ENCODE peak calls at places on chromosomes 4 and X, in seven cellular contexts. One of them, this sample, is unnamed.

GRCh38 chr4:8694651-8695151 is 102.1 kb downstream of the CPZ start:
- DNase-seq in endodermal cell: peak; percentile 39
- DNase-seq in HCT116: no peak
- DNase-seq in lower leg skin: peak; percentile 37
- DNase-seq in fibroblast of mammary gland: no peak
- DNase-seq in choroid plexus epithelial cell: no peak
- DNase-seq in K562: no peak
- DNase-seq in this sample: no peak

GRCh38 chrX:97895751-97896150 is 1012.0 kb downstream of the RPA4 start:
- DNase-seq in fibroblast of mammary gland: peak; percentile 18
- DNase-seq in lower leg skin: no peak
- DNase-seq in HCT116: no peak
- DNase-seq in K562: no peak
- DNase-seq in choroid plexus epithelial cell: peak; percentile 1
- DNase-seq in endodermal cell: no peak
- DNase-seq in this sample: no peak

GRCh38 chr4:176241703-176242102 is 27.3 kb downstream of the ASB5 start:
- DNase-seq in K562: no peak
- DNase-seq in fibroblast of mammary gland: no peak
- DNase-seq in lower leg skin: no peak
- DNase-seq in choroid plexus epithelial cell: no peak
- DNase-seq in endodermal cell: no peak
- DNase-seq in HCT116: no peak
- DNase-seq in this sample: no peak

GRCh38 chrX:93868289-93868985 is 194.4 kb downstream of the FAM133A start:
- DNase-seq in endodermal cell: no peak
- DNase-seq in fibroblast of mammary gland: no peak
- DNase-seq in lower leg skin: no peak
- DNase-seq in choroid plexus epithelial cell: no peak
- DNase-seq in HCT116: no peak
- DNase-seq in K562: no peak
- DNase-seq in this sample: no peak

GRCh38 chr4:169620846-169621228 is 459 bp downstream of the CLCN3 start:
- DNase-seq in K562: no peak
- DNase-seq in fibroblast of mammary gland: peak; percentile 26
- DNase-seq in endodermal cell: peak; percentile 68
- DNase-seq in lower leg skin: no peak
- DNase-seq in choroid plexus epithelial cell: peak; percentile 45
- DNase-seq in HCT116: no peak
- DNase-seq in this sample: peak; percentile 48

GRCh38 chrX:45714864-45715263 is 514.2 kb upstream of the DIPK2B start:
- DNase-seq in lower leg skin: no peak
- DNase-seq in endodermal cell: no peak
- DNase-seq in choroid plexus epithelial cell: peak; percentile 52
- DNase-seq in fibroblast of mammary gland: peak; percentile 77
- DNase-seq in HCT116: peak; percentile 82
- DNase-seq in K562: no peak
- DNase-seq in this sample: peak; percentile 75

GRCh38 chr4:109065006-109065405 is 237.5 kb downstream of the COL25A1 start:
- DNase-seq in HCT116: no peak
- DNase-seq in choroid plexus epithelial cell: no peak
- DNase-seq in fibroblast of mammary gland: no peak
- DNase-seq in K562: no peak
- DNase-seq in lower leg skin: no peak
- DNase-seq in endodermal cell: no peak
- DNase-seq in this sample: no peak

GRCh38 chrX:118807151-118808017 is 16.2 kb upstream of the ZCCHC12 start:
- DNase-seq in choroid plexus epithelial cell: peak; percentile 65
- DNase-seq in lower leg skin: no peak
- DNase-seq in HCT116: peak; percentile 15
- DNase-seq in endodermal cell: peak; percentile 76
- DNase-seq in fibroblast of mammary gland: peak; percentile 58
- DNase-seq in K562: peak; percentile 24
- DNase-seq in this sample: peak; percentile 48

GRCh38 chr4:22336822-22337221 is 179.0 kb downstream of the ADGRA3 start:
- DNase-seq in lower leg skin: no peak
- DNase-seq in HCT116: no peak
- DNase-seq in choroid plexus epithelial cell: no peak
- DNase-seq in K562: no peak
- DNase-seq in endodermal cell: no peak
- DNase-seq in fibroblast of mammary gland: no peak
- DNase-seq in this sample: no peak

GRCh38 chr4:21512351-21512750 is 436.2 kb downstream of the KCNIP4 start:
- DNase-seq in fibroblast of mammary gland: peak; percentile 54
- DNase-seq in endodermal cell: no peak
- DNase-seq in choroid plexus epithelial cell: peak; percentile 85
- DNase-seq in K562: no peak
- DNase-seq in lower leg skin: no peak
- DNase-seq in HCT116: peak; percentile 4
- DNase-seq in this sample: peak; percentile 63

GRCh38 chrX:37846141-37846540 is 1.2 kb downstream of the DYNLT3 start:
- DNase-seq in choroid plexus epithelial cell: peak; percentile 28
- DNase-seq in HCT116: no peak
- DNase-seq in K562: no peak
- DNase-seq in lower leg skin: no peak
- DNase-seq in fibroblast of mammary gland: no peak
- DNase-seq in endodermal cell: no peak
- DNase-seq in this sample: no peak

GRCh38 chr4:37066149-37066548 is 178.4 kb upstream of the NWD2 start:
- DNase-seq in HCT116: no peak
- DNase-seq in fibroblast of mammary gland: no peak
- DNase-seq in lower leg skin: no peak
- DNase-seq in K562: no peak
- DNase-seq in choroid plexus epithelial cell: no peak
- DNase-seq in endodermal cell: no peak
- DNase-seq in this sample: no peak

GRCh38 chr4:125235971-125236370 is 78.8 kb upstream of the FAT4 start:
- DNase-seq in fibroblast of mammary gland: no peak
- DNase-seq in choroid plexus epithelial cell: no peak
- DNase-seq in lower leg skin: no peak
- DNase-seq in K562: no peak
- DNase-seq in endodermal cell: no peak
- DNase-seq in HCT116: no peak
- DNase-seq in this sample: no peak

GRCh38 chr4:140222175-140222574 is 68.2 kb upstream of the MAML3 start:
- DNase-seq in HCT116: no peak
- DNase-seq in K562: no peak
- DNase-seq in choroid plexus epithelial cell: peak; percentile 57
- DNase-seq in lower leg skin: no peak
- DNase-seq in fibroblast of mammary gland: peak; percentile 59
- DNase-seq in endodermal cell: no peak
- DNase-seq in this sample: no peak

GRCh38 chrX:43804021-43804420 is 78.2 kb downstream of the MAOB start:
- DNase-seq in K562: no peak
- DNase-seq in choroid plexus epithelial cell: no peak
- DNase-seq in endodermal cell: no peak
- DNase-seq in lower leg skin: no peak
- DNase-seq in HCT116: no peak
- DNase-seq in fibroblast of mammary gland: no peak
- DNase-seq in this sample: no peak
- TF ChIP-seq CTCF in K562: no peak
- TF ChIP-seq CTCF in choroid plexus epithelial cell: no peak
- TF ChIP-seq CTCF in endodermal cell: no peak
- TF ChIP-seq CTCF in lower leg skin: no peak
- TF ChIP-seq CTCF in HCT116: no peak
- TF ChIP-seq CTCF in fibroblast of mammary gland: no peak
- TF ChIP-seq CTCF in this sample: no peak

GRCh38 chr4:67218883-67219282 is 326.4 kb downstream of the CENPC start:
- DNase-seq in choroid plexus epithelial cell: no peak
- DNase-seq in lower leg skin: no peak
- DNase-seq in endodermal cell: no peak
- DNase-seq in K562: no peak
- DNase-seq in fibroblast of mammary gland: no peak
- DNase-seq in HCT116: no peak
- DNase-seq in this sample: no peak
- H3K4me3 ChIP-seq in choroid plexus epithelial cell: no peak overlapping the region
- H3K4me3 ChIP-seq in lower leg skin: no peak overlapping the region
- H3K4me3 ChIP-seq in endodermal cell: no peak overlapping the region
- H3K4me3 ChIP-seq in K562: no peak overlapping the region
- H3K4me3 ChIP-seq in fibroblast of mammary gland: no peak overlapping the region
- H3K4me3 ChIP-seq in HCT116: no peak overlapping the region
- H3K4me3 ChIP-seq in this sample: no peak overlapping the region

DNA sequence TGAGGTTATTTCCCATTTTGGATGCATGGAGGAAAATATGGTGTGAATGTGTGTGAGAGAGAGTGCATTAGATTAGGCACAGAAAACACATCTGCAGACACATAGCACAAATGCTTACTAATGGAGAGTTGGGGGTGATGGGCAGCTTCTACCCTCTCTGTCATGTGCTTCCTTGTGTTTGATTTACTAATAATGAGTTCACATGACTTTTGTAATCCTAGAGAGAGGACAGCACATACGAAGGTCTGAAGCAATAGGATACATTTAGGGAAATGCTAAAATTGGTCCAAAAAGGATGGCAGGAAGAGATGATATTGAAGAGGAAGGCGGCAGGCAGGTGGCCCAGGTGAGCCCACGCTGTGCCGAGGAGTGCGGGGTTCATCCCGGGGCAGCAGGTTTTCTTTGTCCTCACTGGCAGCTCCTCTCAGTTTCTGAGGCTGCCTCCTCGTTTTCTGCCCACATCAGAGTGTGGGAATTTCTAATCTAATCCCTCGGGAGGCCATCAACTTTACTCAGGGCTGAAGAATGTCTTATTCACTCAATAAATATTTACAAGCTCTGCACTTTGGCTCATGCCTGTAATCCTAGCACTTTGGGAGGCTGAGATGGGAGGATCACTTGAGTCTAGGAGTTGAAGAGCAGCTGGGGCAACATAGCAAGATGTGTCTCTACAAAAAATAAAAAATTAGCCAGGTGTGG is 15.9 kb upstream of the MAP9 start:
- DNase-seq in choroid plexus epithelial cell: peak; percentile 78
- DNase-seq in lower leg skin: no peak
- DNase-seq in HCT116: peak; percentile 61
- DNase-seq in fibroblast of mammary gland: peak; percentile 88
- DNase-seq in K562: no peak
- DNase-seq in endodermal cell: no peak
- DNase-seq in this sample: peak; percentile 79
- TF ChIP-seq CTCF in choroid plexus epithelial cell: no peak
- TF ChIP-seq CTCF in lower leg skin: no peak
- TF ChIP-seq CTCF in HCT116: no peak
- TF ChIP-seq CTCF in fibroblast of mammary gland: no peak
- TF ChIP-seq CTCF in K562: no peak
- TF ChIP-seq CTCF in endodermal cell: no peak
- TF ChIP-seq CTCF in this sample: no peak

GRCh38 chr4:182142146-182143085 is 100.8 kb upstream of the TENM3 start:
- DNase-seq in lower leg skin: no peak
- DNase-seq in fibroblast of mammary gland: peak; percentile 62
- DNase-seq in K562: no peak
- DNase-seq in HCT116: no peak
- DNase-seq in endodermal cell: peak; percentile 88
- DNase-seq in choroid plexus epithelial cell: peak; percentile 63
- DNase-seq in this sample: peak; percentile 30
- H3K4me3 ChIP-seq in lower leg skin: no peak overlapping the region
- H3K4me3 ChIP-seq in fibroblast of mammary gland: peak overlapping the region; percentile 81
- H3K4me3 ChIP-seq in K562: no peak overlapping the region
- H3K4me3 ChIP-seq in HCT116: no peak overlapping the region
- H3K4me3 ChIP-seq in endodermal cell: peak overlapping the region; percentile 91
- H3K4me3 ChIP-seq in choroid plexus epithelial cell: peak overlapping the region; percentile 79
- H3K4me3 ChIP-seq in this sample: peak overlapping the region; percentile 57